ENCODE peak calls at places on chromosomes 4 and X, in eight cellular contexts. G is astrocyte of the hippocampus; A is NCI-H1105 treated with DMSO at 0.1 percent for 48 hours; N is tibial nerve; B is NCI-H1092; V is stimulated activated CD8-positive, alpha-beta memory T cell treated with anti-CD3 and anti-CD28 coated beads, Interleukin-4, amount 100 ng/mL, for 1 hour; E is iris pigment epithelial cell; Z is stimulated activated CD4-positive, alpha-beta T cell treated with anti-CD3 and anti-CD28 coated beads, Interleukin-1b, Interleukin-23, amount 100 ng/mL, for 24 hours. Y is an unnamed sample.

GRCh38 chrX:124829930-124830329 is 483.6 kb downstream of the SH2D1A start:
- DNase-seq in E (no peak), B (no peak), V (no peak), A (no peak), N (no peak), Z (no peak), G (no peak), Y (no peak)

GRCh38 chrX:1026263-1027015 is 186.0 kb downstream of the CRLF2 start:
- DNase-seq in V (no peak), B (no peak), Z (no peak), G (no peak), E (no peak), A (no peak), N (no peak), Y (no peak)

GRCh38 chr4:88807499-88807898 is 109.9 kb upstream of the NAP1L5 start:
- DNase-seq in Z (no peak), N (no peak), A (no peak), B (no peak), G (peak), E (peak), V (no peak), Y (no peak)

GRCh38 chr4:163540977-163541376 is 46.5 kb downstream of the TMA16 start:
- DNase-seq in E (peak), A (no peak), N (no peak), G (peak), Z (no peak), V (no peak), B (no peak), Y (no peak)

GRCh38 chr4:5955201-5955821 is 62.4 kb upstream of the CRMP1 start:
- DNase-seq in A (no peak), B (peak), V (no peak), Z (no peak), G (peak), N (no peak), E (no peak), Y (peak)

GRCh38 chrX:107574054-107574683 is 54.1 kb upstream of the PRPS1 start:
- DNase-seq in E (peak), A (no peak), Z (no peak), V (no peak), B (no peak), G (peak), N (no peak), Y (no peak)

GRCh38 chrX:135513140-135513535 is 7.3 kb upstream of the INTS6L start:
- DNase-seq in E (no peak), B (no peak), G (no peak), Z (no peak), N (no peak), V (no peak), A (no peak), Y (no peak)

GRCh38 chr4:73676881-73677323 is 56.7 kb upstream of the RASSF6 start:
- DNase-seq in E (peak), A (peak), G (peak), B (peak), Z (no peak), V (no peak), N (no peak), Y (no peak)

Y was measured in heart right ventricle.